ENCODE peak calls at places on chromosomes 13 and 19, in nine cellular contexts. K is HFF-Myc, V is AG04450, J is foreskin fibroblast, T is dorsolateral prefrontal cortex, I is B cell, Y is astrocyte, L is HFFc6, B is sigmoid colon. F is an unnamed sample.

GRCh38 chr13:52785721-52786120 is 46.1 kb upstream of the CNMD start:
- DNase-seq in K (no peak), V (no peak), J (no peak), T (no peak), I (no peak), Y (no peak), L (no peak), B (no peak), F (no peak)

GRCh38 chr19:2625434-2625833 is 77.1 kb downstream of the GNG7 start:
- DNase-seq in K (no peak), V (no peak), J (no peak), T (no peak), I (no peak), Y (no peak), L (no peak), B (peak; percentile 70), F (no peak)

GRCh38 chr19:46579286-46579944 is 21.7 kb upstream of the CALM3 start:
- DNase-seq in K (no peak), V (no peak), J (no peak), T (peak; percentile 28), I (peak; percentile 44), Y (no peak), L (no peak), B (no peak), F (no peak)

GRCh38 chr19:6150289-6150688 is 14.8 kb downstream of the ACSBG2 start:
- DNase-seq in K (no peak), V (no peak), J (no peak), T (no peak), I (no peak), Y (no peak), L (no peak), B (no peak), F (no peak)

GRCh38 chr13:99686157-99686572 is 184.9 kb downstream of the TM9SF2 start:
- DNase-seq in K (no peak), V (no peak), J (peak; percentile 17), T (peak; percentile 73), I (no peak), Y (peak; percentile 20), L (no peak), B (no peak), F (no peak)

GRCh38 chr19:29098863-29099481 is 114.0 kb downstream of the UQCRFS1 start:
- DNase-seq in K (peak; percentile 9), V (peak; percentile 7), J (peak; percentile 92), T (no peak), I (no peak), Y (no peak), L (peak; percentile 84), B (peak; percentile 90), F (peak; percentile 83)

GRCh38 chr19:29690842-29691241 is 24.2 kb downstream of the C19orf12 start:
- DNase-seq in K (no peak), V (no peak), J (peak; percentile 68), T (no peak), I (peak; percentile 57), Y (no peak), L (peak; percentile 43), B (no peak), F (no peak)

GRCh38 chr13:40123962-40124647 is 468.6 kb downstream of the COG6 start:
- DNase-seq in K (no peak), V (no peak), J (no peak), T (no peak), I (no peak), Y (no peak), L (no peak), B (no peak), F (no peak)

GRCh38 chr13:110307697-110308376 is 753 bp downstream of the COL4A2 start:
- DNase-seq in K (no peak), V (no peak), J (peak; percentile 65), T (no peak), I (no peak), Y (peak; percentile 56), L (no peak), B (peak; percentile 77), F (no peak)

GRCh38 chr13:50685491-50685890 is 158.0 kb downstream of the DLEU7 start:
- DNase-seq in K (no peak), V (no peak), J (peak; percentile 37), T (peak; percentile 54), I (no peak), Y (peak; percentile 37), L (no peak), B (peak; percentile 74), F (no peak)

GRCh38 chr13:26721251-26721939 is 39.2 kb downstream of the GPR12 start:
- DNase-seq in K (no peak), V (no peak), J (no peak), T (peak; percentile 56), I (no peak), Y (no peak), L (no peak), B (no peak), F (no peak)

GRCh38 chr19:35828694-35829301 is 16.2 kb upstream of the PRODH2 start:
- DNase-seq in K (peak; percentile 54), V (peak; percentile 23), J (peak; percentile 87), T (no peak), I (peak; percentile 42), Y (peak; percentile 45), L (peak; percentile 27), B (no peak), F (no peak)

GRCh38 chr13:111344471-111345191 is 24.2 kb downstream of the TEX29 start:
- DNase-seq in K (peak; percentile 72), V (peak; percentile 93), J (peak; percentile 89), T (peak; percentile 78), I (no peak), Y (peak; percentile 47), L (peak; percentile 29), B (no peak), F (no peak)

GRCh38 chr13:37046062-37046461 is 13.4 kb downstream of the SUPT20H start:
- DNase-seq in K (no peak), V (no peak), J (no peak), T (no peak), I (no peak), Y (no peak), L (no peak), B (no peak), F (no peak)

GRCh38 chr13:66210677-66211076 is 1019.5 kb downstream of the PCDH9 start:
- DNase-seq in K (peak; percentile 12), V (peak; percentile 50), J (peak; percentile 83), T (no peak), I (no peak), Y (peak; percentile 98), L (peak; percentile 90), B (no peak), F (peak; percentile 8)

GRCh38 chr13:94860981-94861407 is 148.6 kb upstream of the SOX21 start:
- DNase-seq in K (no peak), V (no peak), J (peak; percentile 11), T (no peak), I (no peak), Y (peak; percentile 14), L (peak; percentile 19), B (no peak), F (no peak)

GRCh38 chr19:1017115-1017905 is 3.6 kb downstream of the TMEM259 start:
- DNase-seq in K (no peak), V (no peak), J (no peak), T (no peak), I (no peak), Y (no peak), L (no peak), B (no peak), F (no peak)

GRCh38 chr19:37009871-37010270 is 68.4 kb upstream of the ZNF420 start:
- DNase-seq in K (no peak), V (no peak), J (no peak), T (no peak), I (no peak), Y (no peak), L (no peak), B (no peak), F (no peak)

GRCh38 chr19:31633014-31633413 is 283.8 kb upstream of the TSHZ3 start:
- DNase-seq in K (no peak), V (no peak), J (no peak), T (no peak), I (no peak), Y (no peak), L (no peak), B (no peak), F (no peak)
- TF ChIP-seq CTCF in K (no peak), V (no peak), J (no peak), T (no peak), I (no peak), Y (no peak), L (no peak), B (no peak), F (no peak)

GRCh38 chr13:101545521-101545920 is 93.0 kb downstream of the ITGBL1 start:
- DNase-seq in K (no peak), V (no peak), J (peak; percentile 61), T (no peak), I (no peak), Y (no peak), L (peak; percentile 25), B (no peak), F (no peak)
- TF ChIP-seq CTCF in K (no peak), V (no peak), J (peak; percentile 18), T (no peak), I (no peak), Y (peak; percentile 13), L (peak; percentile 60), B (no peak), F (no peak)

GRCh38 chr19:18437481-18438330 is at the start of gene ISYNA1:
- DNase-seq in K (no peak), V (no peak), J (peak; percentile 71), T (no peak), I (peak; percentile 74), Y (no peak), L (no peak), B (no peak), F (no peak)
- TF ChIP-seq CTCF in K (no peak), V (no peak), J (no peak), T (no peak), I (no peak), Y (no peak), L (no peak), B (no peak), F (no peak)

DNA sequence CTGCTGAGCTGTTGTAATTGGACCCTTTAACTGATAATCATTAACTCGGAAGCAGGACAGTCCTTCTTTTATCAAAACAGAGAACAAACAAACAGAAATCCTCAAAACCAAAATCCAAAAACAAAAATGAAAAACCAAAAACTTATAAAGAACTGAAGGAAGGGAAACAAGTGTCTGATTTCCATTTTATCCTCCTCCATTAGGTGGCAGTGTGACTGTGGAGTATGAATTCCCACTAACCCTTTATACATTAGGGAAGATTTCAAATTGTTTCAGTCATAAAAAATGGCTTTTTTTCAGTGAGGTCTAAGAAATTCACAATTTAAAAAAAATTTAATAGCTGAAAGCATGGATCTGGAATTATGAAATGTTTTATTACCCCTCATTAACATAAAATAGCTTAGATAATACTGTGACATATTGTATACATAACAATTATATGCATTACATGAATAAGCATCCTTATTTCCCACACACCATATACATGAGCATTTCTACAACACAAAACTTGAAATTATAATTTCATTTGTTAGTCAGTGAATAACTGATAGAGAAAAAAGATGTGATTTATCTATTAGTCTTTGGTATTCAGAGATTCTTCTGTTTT is 1074.3 kb upstream of the PCDH9 start:
- DNase-seq in K (no peak), V (no peak), J (no peak), T (no peak), I (peak; percentile 20), Y (peak; percentile 1), L (no peak), B (no peak), F (no peak)
- TF ChIP-seq CTCF in K (peak; percentile 12), V (peak; percentile 59), J (no peak), T (peak; percentile 63), I (peak; percentile 58), Y (peak; percentile 70), L (peak; percentile 69), B (no peak), F (peak; percentile 8)

GRCh38 chr19:7641288-7642276 is 4.7 kb downstream of the STXBP2 start:
- DNase-seq in K (no peak), V (no peak), J (no peak), T (no peak), I (no peak), Y (no peak), L (no peak), B (no peak), F (no peak)
- TF ChIP-seq CTCF in K (peak; percentile 8), V (no peak), J (no peak), T (no peak), I (no peak), Y (no peak), L (no peak), B (no peak), F (no peak)

F was measured in AG09319.